ENCODE peak calls at places on chromosomes 3 and 15, in seven cellular contexts. T, X, B, Q, J, P and D are unnamed samples.
A peak's percentile ranks its signal among the peaks of the same experiment; 100 is the strongest.

GRCh38 chr3:16935766-16936165 is 51.0 kb downstream of the PLCL2 start:
- DNase-seq in B (no peak), Q (no peak), T (no peak), J (no peak), P (no peak), X (no peak), D (peak; percentile 10)

GRCh38 chr3:196115678-196116083 is 33.8 kb upstream of the TFRC start:
- DNase-seq in B (no peak), P (no peak), X (no peak), T (no peak), J (no peak), Q (no peak), D (no peak)

GRCh38 chr3:42159706-42160472 is 68.7 kb downstream of the TRAK1 start:
- DNase-seq in Q (peak; percentile 36), X (peak; percentile 65), T (peak; percentile 94), P (peak; percentile 65), B (no peak), J (peak; percentile 59), D (peak; percentile 66)

GRCh38 chr3:103184772-103185171 is 750.0 kb downstream of the ZPLD1 start:
- DNase-seq in T (no peak), B (no peak), J (no peak), P (no peak), Q (no peak), X (no peak), D (no peak)

GRCh38 chr3:28286595-28286994 is 45.2 kb downstream of the CMC1 start:
- DNase-seq in P (no peak), Q (peak; percentile 54), J (peak; percentile 18), B (no peak), X (no peak), T (no peak), D (peak; percentile 22)

GRCh38 chr3:136817448-136817847 is 1.5 kb upstream of the SLC35G2 start:
- DNase-seq in J (no peak), B (no peak), X (no peak), Q (no peak), P (no peak), T (no peak), D (no peak)

GRCh38 chr3:52190294-52190841 is 7.6 kb upstream of the ALAS1 start:
- DNase-seq in X (peak; percentile 57), P (peak; percentile 80), B (peak; percentile 41), J (no peak), T (no peak), Q (no peak), D (no peak)

GRCh38 chr3:38137615-38138346 is 680 bp upstream of the MYD88 start:
- DNase-seq in X (no peak), P (peak; percentile 26), B (no peak), J (no peak), T (no peak), Q (peak; percentile 26), D (peak; percentile 41)

GRCh38 chr3:126469479-126469878 is 6.2 kb downstream of the ZXDC start:
- DNase-seq in B (no peak), J (no peak), Q (no peak), X (no peak), T (peak; percentile 38), P (no peak), D (no peak)

GRCh38 chr3:112128843-112129727 is 4.0 kb downstream of the GCSAM start:
- DNase-seq in T (no peak), B (no peak), X (no peak), Q (no peak), J (no peak), P (no peak), D (no peak)

GRCh38 chr3:63492464-63492863 is 160.0 kb upstream of the SNTN start:
- DNase-seq in J (no peak), X (no peak), Q (no peak), P (no peak), B (no peak), T (no peak), D (no peak)

GRCh38 chr15:71660501-71660900 is 149.9 kb upstream of the NR2E3 start:
- DNase-seq in T (no peak), J (no peak), B (no peak), X (peak; percentile 49), Q (no peak), P (no peak), D (no peak)

GRCh38 chr3:120170223-120170622 is 76.0 kb upstream of the GSK3B start:
- DNase-seq in J (peak; percentile 64), T (no peak), Q (no peak), X (no peak), B (peak; percentile 67), P (no peak), D (no peak)

GRCh38 chr3:7630351-7630911 is 769.5 kb downstream of the GRM7 start:
- DNase-seq in J (no peak), Q (peak; percentile 48), X (no peak), B (no peak), P (no peak), T (no peak), D (no peak)

GRCh38 chr15:74869726-74870407 is 3.3 kb downstream of the SCAMP2 start:
- DNase-seq in Q (peak; percentile 43), J (no peak), P (peak; percentile 37), X (peak; percentile 56), T (peak; percentile 70), B (no peak), D (peak; percentile 34)

GRCh38 chr15:74870496-74871213 is 2.5 kb downstream of the SCAMP2 start:
- DNase-seq in P (no peak), J (no peak), T (no peak), B (no peak), Q (peak; percentile 6), X (peak; percentile 69), D (no peak)

GRCh38 chr15:74872702-74873035 is 496 bp downstream of the SCAMP2 start:
- DNase-seq in P (no peak), J (no peak), Q (no peak), B (no peak), X (no peak), T (no peak), D (no peak)

GRCh38 chr15:74873756-74874424 is 725 bp upstream of the SCAMP2 start:
- DNase-seq in T (no peak), B (no peak), J (no peak), Q (peak; percentile 39), P (peak; percentile 45), X (peak; percentile 24), D (peak; percentile 47)

DNA sequence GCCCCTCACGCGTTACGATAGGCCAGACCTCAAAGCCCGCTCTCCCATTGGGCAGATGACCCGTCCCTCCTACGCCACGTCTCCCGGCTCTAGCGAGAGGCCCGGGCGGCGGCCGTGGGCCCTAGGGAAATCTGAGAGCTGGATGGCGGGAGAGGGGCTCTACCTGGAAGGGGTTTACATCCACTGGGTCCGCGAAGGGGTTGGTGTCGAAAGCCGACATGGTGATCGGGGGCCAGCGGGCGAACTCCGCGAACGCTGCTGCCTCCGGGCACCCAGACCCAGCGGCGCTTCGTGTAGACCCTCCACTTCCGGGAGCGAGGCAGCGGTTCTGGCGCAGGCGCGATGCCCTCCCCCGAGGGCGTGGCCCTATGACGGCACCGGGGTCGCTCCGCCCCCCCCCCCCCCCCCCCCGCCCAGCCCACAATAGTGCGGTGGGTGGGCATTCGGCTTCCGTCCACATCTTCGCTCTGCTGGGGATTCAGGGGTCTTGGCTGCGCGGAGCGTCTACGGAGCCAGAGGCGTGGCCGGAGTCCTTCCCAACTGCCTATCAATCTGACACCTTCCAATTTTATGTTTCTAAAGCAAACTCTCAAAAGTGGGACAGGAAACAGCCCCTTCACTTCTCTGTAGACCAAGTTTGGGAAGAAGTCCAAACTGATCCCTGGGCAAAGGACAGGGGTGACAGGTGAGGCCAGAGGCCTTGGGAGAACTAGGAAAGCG is at the start of gene SCAMP2:
- DNase-seq in P (peak; percentile 97), T (peak; percentile 95), Q (peak; percentile 96), J (peak; percentile 91), B (peak; percentile 85), X (peak; percentile 92), D (peak; percentile 98)
- TF ChIP-seq POLR2A in P (no peak), T (peak; percentile 90), Q (peak; percentile 93), J (peak; percentile 74), B (peak; percentile 79), X (peak; percentile 44), D (peak; percentile 96)

GRCh38 chr15:101198031-101198430 is 53.8 kb downstream of the CHSY1 start:
- DNase-seq in B (no peak), X (no peak), Q (no peak), P (no peak), T (no peak), J (no peak), D (no peak)

GRCh38 chr15:101200181-101200580 is 51.7 kb downstream of the CHSY1 start:
- DNase-seq in Q (no peak), T (no peak), P (no peak), X (no peak), J (no peak), B (no peak), D (no peak)

GRCh38 chr15:101201411-101202174 is 50.3 kb downstream of the CHSY1 start:
- DNase-seq in P (peak; percentile 91), T (no peak), Q (peak; percentile 93), B (peak; percentile 63), J (peak; percentile 19), X (peak; percentile 66), D (peak; percentile 37)

GRCh38 chr15:101203029-101203428 is 48.8 kb downstream of the CHSY1 start:
- DNase-seq in Q (no peak), B (no peak), T (no peak), X (no peak), P (no peak), J (no peak), D (no peak)

GRCh38 chr15:101198820-101199219 is 53.0 kb downstream of the CHSY1 start:
- DNase-seq in J (no peak), X (no peak), Q (no peak), B (no peak), T (no peak), P (no peak), D (no peak)
- TF ChIP-seq POLR2A in J (no peak), X (no peak), Q (no peak), B (no peak), T (no peak), P (no peak), D (no peak)

DNA sequence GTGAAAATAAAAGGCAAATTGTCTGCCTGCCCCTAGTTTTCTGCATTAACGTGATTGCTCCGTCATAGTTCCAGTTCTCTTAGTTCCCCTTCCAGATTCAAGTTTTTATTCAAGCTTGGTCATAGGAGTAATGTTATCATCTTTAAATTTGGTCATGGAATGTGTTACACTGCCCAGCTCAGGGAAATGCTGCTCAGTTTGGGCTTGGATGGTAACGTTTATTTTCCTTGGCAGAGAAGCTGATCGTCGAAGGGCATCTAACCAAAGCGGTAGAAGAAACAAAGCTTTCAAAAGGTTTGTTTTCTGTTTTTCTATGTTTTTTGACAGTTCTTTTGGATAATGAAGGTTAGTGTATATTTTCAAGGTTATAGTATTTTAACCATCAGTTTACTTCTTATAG is 118.4 kb upstream of the FLNB start:
- DNase-seq in Q (peak; percentile 40), P (no peak), X (peak; percentile 36), T (no peak), B (no peak), J (no peak), D (no peak)
- TF ChIP-seq POLR2A in Q (no peak), P (no peak), X (no peak), T (no peak), B (no peak), J (no peak), D (no peak)

DNA sequence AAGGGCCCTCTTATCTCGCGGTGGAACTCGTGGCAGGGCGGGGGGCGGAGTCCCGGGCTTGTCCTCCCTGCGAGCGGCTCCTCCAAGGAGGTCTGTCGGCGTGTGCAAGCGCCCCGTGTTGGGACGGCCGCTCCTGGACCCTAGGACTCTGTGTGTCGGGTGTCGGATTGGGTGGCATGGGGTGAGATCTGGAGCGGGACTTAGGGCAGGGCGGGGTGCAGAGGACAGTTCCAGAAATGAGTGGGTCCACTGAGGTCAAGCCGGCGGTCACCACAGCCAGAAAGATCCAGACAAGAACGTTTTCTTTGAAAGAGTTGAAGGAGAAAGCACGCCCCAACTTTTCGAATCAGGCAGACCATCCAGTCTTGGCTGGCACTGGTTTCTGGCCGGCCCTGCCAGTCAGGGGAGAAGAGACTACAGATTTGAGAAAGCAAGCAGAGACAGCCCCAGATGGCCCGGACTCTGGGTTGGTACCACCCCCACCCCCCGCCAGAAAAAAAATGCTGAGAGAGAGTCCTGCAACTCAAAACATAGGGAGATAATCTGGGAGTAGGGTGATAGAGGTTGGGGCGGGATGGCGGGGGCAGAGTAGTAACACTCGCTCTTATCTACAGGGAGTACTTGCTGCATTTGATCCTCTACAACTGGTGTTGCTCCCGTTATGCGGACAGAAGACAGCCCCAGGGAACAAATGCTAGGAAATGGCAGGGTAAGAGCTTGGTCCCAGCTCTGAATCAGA is 829 bp upstream of the CISH start:
- DNase-seq in Q (no peak), B (no peak), J (no peak), X (no peak), T (no peak), P (no peak), D (peak; percentile 89)
- TF ChIP-seq POLR2A in Q (no peak), B (peak; percentile 36), J (no peak), X (no peak), T (no peak), P (no peak), D (peak; percentile 73)